ENCODE peak calls at places on chromosomes 12 and 14, in nine cellular contexts. J is ovary, F is AG04450, O is OCI-LY7, N is nephron progenitor cell, Y is NB4, K is MM.1S, S is AG10803, Z is WTC11. D is an unnamed sample.

GRCh38 chr14:53630336-53630735 is 326.3 kb downstream of the BMP4 start:
- DNase-seq in J (no peak), F (no peak), O (no peak), N (no peak), Y (no peak), K (no peak), S (no peak), Z (no peak), D (no peak)

GRCh38 chr14:104311358-104311757 is 173.0 kb downstream of the KIF26A start:
- DNase-seq in J (no peak), F (no peak), O (no peak), N (no peak), Y (no peak), K (no peak), S (no peak), Z (no peak), D (no peak)

GRCh38 chr14:90087433-90087832 is 25.6 kb downstream of the KCNK13 start:
- DNase-seq in J (no peak), F (peak), O (no peak), N (no peak), Y (peak), K (no peak), S (peak), Z (no peak), D (no peak)

GRCh38 chr14:65170768-65171251 is 68.5 kb upstream of the MAX start:
- DNase-seq in J (no peak), F (peak), O (peak), N (peak), Y (peak), K (no peak), S (peak), Z (peak), D (peak)

GRCh38 chr14:28773176-28773575 is 6.6 kb downstream of the FOXG1 start:
- DNase-seq in J (no peak), F (no peak), O (no peak), N (no peak), Y (no peak), K (no peak), S (no peak), Z (no peak), D (no peak)

GRCh38 chr14:24418492-24418873 is 11.0 kb downstream of the CBLN3 start:
- DNase-seq in J (no peak), F (no peak), O (no peak), N (no peak), Y (no peak), K (no peak), S (peak), Z (no peak), D (no peak)

GRCh38 chr12:33115716-33116115 is 219.1 kb upstream of the PKP2 start:
- DNase-seq in J (no peak), F (no peak), O (no peak), N (no peak), Y (no peak), K (no peak), S (no peak), Z (no peak), D (no peak)

GRCh38 chr14:38016497-38016896 is 191.2 kb upstream of the SSTR1 start:
- DNase-seq in J (no peak), F (no peak), O (peak), N (no peak), Y (peak), K (no peak), S (no peak), Z (no peak), D (no peak)

GRCh38 chr12:67681145-67681778 is 32.7 kb downstream of the DYRK2 start:
- DNase-seq in J (no peak), F (peak), O (no peak), N (no peak), Y (no peak), K (no peak), S (peak), Z (no peak), D (no peak)

GRCh38 chr12:117214797-117215196 is 24.5 kb upstream of the FBXO21 start:
- DNase-seq in J (no peak), F (no peak), O (no peak), N (no peak), Y (no peak), K (no peak), S (no peak), Z (no peak), D (no peak)

GRCh38 chr12:89138048-89138852 is 214.1 kb downstream of the DUSP6 start:
- DNase-seq in J (no peak), F (no peak), O (no peak), N (no peak), Y (no peak), K (no peak), S (peak), Z (no peak), D (no peak)

GRCh38 chr14:75361751-75362433 is 65.9 kb upstream of the JDP2 start:
- DNase-seq in J (peak), F (no peak), O (no peak), N (no peak), Y (no peak), K (no peak), S (peak), Z (no peak), D (no peak)

GRCh38 chr14:61754627-61755381 is 7.4 kb upstream of the SNAPC1 start:
- DNase-seq in J (no peak), F (no peak), O (no peak), N (no peak), Y (no peak), K (no peak), S (peak), Z (no peak), D (no peak)

GRCh38 chr12:84912191-84913142 is at the start of gene SLC6A15:
- DNase-seq in J (peak), F (no peak), O (no peak), N (peak), Y (no peak), K (peak), S (peak), Z (peak), D (peak)

DNA sequence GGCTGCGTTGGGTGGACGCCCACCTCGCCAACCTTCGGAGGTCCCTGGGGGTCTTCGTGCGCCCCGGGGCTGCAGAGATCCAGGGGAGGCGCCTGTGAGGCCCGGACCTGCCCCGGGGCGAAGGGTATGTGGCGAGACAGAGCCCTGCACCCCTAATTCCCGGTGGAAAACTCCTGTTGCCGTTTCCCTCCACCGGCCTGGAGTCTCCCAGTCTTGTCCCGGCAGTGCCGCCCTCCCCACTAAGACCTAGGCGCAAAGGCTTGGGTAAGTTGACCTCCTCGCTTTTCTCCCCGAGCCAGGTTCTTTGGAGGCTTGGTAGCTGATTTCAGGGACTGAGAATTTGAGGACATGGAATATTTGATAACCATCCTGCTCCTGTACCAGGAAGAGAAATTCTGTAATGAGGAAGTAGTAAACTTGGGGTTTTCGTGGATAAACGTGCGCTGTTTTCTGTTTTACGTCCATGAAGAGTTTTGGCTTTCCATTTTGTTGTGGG is 530 bp downstream of the APAF1 start:
- DNase-seq in J (no peak), F (no peak), O (peak), N (no peak), Y (peak), K (no peak), S (no peak), Z (peak), D (peak)
- TF ChIP-seq CTCF in J (no peak), F (no peak), O (no peak), N (no peak), Y (no peak), K (no peak), S (no peak), Z (no peak), D (no peak)

DNA sequence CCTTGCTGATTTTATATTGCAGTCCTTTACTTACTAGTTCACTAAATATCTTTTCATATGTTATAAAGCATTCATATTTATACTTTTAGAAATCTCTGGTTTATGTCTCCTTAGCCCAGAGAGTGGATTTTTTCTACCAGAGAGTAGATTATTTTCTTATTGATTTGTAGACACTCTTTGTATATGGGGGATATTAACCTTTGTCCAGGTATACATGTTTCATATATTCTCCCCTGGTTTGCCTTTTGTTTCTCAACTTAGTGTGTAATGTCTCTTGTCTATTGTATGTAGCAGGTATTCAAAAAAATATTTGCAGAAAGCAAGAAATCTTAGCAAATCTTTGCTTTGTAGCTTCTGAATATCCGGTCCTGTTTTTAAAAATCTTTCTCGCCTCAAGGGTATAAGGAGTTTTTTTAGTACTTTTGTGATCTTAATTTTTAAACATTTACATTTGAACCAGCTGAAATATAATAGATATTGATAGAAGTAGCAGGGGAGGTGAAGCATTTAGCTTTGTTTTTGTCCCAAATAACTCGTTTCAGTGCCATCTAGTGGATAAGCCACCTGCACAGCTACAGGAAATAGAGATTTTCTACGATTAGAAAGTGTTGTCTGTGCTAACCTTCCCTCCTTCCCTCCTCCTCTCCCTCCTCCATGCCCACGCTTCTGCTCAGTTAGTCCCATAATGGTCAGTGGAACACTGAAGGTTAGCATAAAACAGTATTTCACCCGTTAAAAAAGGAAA is 97.0 kb downstream of the PHETA1 start:
- DNase-seq in J (no peak), F (no peak), O (peak), N (no peak), Y (peak), K (no peak), S (no peak), Z (no peak), D (no peak)
- TF ChIP-seq CTCF in J (no peak), F (peak), O (peak), N (no peak), Y (peak), K (peak), S (peak), Z (no peak), D (peak)

GRCh38 chr12:101919447-101919846 is 42.1 kb downstream of the DRAM1 start:
- DNase-seq in J (no peak), F (no peak), O (no peak), N (no peak), Y (no peak), K (no peak), S (no peak), Z (no peak), D (no peak)
- TF ChIP-seq CTCF in J (no peak), F (no peak), O (no peak), N (no peak), Y (no peak), K (no peak), S (no peak), Z (no peak), D (no peak)

GRCh38 chr12:24039113-24039525 is 89.6 kb upstream of the SOX5 start:
- DNase-seq in J (no peak), F (peak), O (no peak), N (no peak), Y (no peak), K (no peak), S (peak), Z (no peak), D (no peak)
- TF ChIP-seq CTCF in J (no peak), F (no peak), O (no peak), N (no peak), Y (no peak), K (no peak), S (no peak), Z (no peak), D (no peak)

DNA sequence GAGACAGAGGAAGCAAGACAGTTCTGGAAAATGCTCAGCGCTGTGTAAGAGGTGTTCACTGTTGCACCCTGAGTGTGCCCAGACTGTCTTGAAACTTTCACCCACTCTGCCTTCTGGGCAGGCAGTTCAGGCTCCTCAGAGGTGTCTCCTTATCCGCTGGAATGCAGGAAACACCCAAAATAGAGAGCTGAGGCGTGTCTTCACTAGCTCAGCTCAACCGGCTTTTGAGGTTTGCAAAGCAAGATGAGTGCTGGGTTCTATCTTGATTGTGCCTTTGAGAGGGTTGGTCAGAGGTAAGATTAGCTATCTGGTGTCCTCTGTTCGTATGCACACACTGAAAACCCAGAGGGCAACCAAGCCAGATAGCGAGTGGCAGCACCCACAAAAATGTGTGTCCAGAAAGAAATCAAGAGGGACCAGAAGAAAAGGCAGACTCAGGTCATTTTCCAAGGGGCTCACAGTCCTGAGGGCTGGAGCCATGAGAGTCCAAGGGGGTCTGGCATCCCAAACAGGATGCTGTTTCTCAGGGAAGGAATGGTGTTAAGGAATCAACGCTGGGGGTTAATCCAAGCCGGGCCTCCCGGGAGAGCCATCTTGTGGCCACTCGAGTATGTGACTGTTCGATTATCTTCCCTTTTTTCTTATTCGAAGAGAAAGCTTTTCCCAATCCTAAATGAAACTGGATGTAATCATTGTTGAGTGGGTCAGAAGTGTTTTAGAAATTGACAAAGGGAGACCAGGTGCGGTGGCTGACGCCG is 47.1 kb downstream of the TBX3 start:
- DNase-seq in J (no peak), F (no peak), O (no peak), N (no peak), Y (peak), K (no peak), S (peak), Z (peak), D (no peak)
- TF ChIP-seq CTCF in J (no peak), F (peak), O (peak), N (peak), Y (peak), K (no peak), S (peak), Z (no peak), D (no peak)

GRCh38 chr14:100663528-100664052 is 63.1 kb upstream of the DLK1 start:
- DNase-seq in J (no peak), F (no peak), O (no peak), N (no peak), Y (no peak), K (no peak), S (no peak), Z (no peak), D (no peak)
- TF ChIP-seq CTCF in J (no peak), F (no peak), O (peak), N (no peak), Y (no peak), K (no peak), S (no peak), Z (no peak), D (no peak)

GRCh38 chr12:22116376-22116775 is 70.4 kb downstream of the CMAS start:
- DNase-seq in J (no peak), F (no peak), O (no peak), N (no peak), Y (no peak), K (no peak), S (no peak), Z (no peak), D (no peak)

GRCh38 chr12:22118206-22118605 is 72.2 kb downstream of the CMAS start:
- DNase-seq in J (no peak), F (no peak), O (no peak), N (no peak), Y (no peak), K (no peak), S (no peak), Z (no peak), D (no peak)

GRCh38 chr12:22124987-22125386 is 79.0 kb downstream of the CMAS start:
- DNase-seq in J (no peak), F (no peak), O (no peak), N (no peak), Y (no peak), K (no peak), S (no peak), Z (no peak), D (no peak)

GRCh38 chr12:22117551-22117950 is 71.5 kb downstream of the CMAS start:
- DNase-seq in J (no peak), F (no peak), O (no peak), N (no peak), Y (no peak), K (no peak), S (no peak), Z (no peak), D (no peak)

GRCh38 chr12:22121224-22121623 is 75.2 kb downstream of the CMAS start:
- DNase-seq in J (no peak), F (no peak), O (peak), N (no peak), Y (peak), K (peak), S (no peak), Z (peak), D (no peak)
- TF ChIP-seq CTCF in J (no peak), F (peak), O (peak), N (no peak), Y (peak), K (peak), S (peak), Z (peak), D (peak)

GRCh38 chr12:105451798-105452197 is 121.3 kb downstream of the C12orf75 start:
- DNase-seq in J (no peak), F (no peak), O (no peak), N (no peak), Y (no peak), K (no peak), S (no peak), Z (no peak), D (no peak)

GRCh38 chr12:105454688-105455087 is 124.2 kb downstream of the C12orf75 start:
- DNase-seq in J (no peak), F (no peak), O (no peak), N (no peak), Y (no peak), K (no peak), S (no peak), Z (no peak), D (no peak)

GRCh38 chr12:105453306-105453705 is 122.8 kb downstream of the C12orf75 start:
- DNase-seq in J (no peak), F (no peak), O (no peak), N (no peak), Y (no peak), K (no peak), S (peak), Z (no peak), D (no peak)

GRCh38 chr12:105457026-105457425 is 126.5 kb downstream of the C12orf75 start:
- DNase-seq in J (no peak), F (no peak), O (no peak), N (no peak), Y (no peak), K (no peak), S (no peak), Z (no peak), D (no peak)

DNA sequence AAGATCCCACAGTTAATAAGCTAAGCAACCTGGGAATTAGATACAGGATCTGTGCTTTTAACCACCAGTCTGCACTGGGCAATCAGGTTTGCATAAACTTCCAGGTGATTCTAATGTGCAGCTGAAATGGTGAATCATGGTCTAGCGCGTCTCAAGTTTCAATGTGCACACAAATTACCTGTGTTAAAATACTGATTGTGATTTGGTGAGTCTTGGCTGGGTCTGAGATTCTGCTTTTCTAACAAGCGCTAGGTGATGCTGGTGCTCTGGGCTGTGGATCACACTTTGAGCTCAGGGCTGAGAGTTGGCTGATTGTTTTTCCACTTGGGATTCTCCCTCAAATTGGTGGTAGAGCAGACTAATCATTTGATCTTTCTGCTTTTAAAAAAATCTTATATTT is 124.8 kb downstream of the C12orf75 start:
- DNase-seq in J (no peak), F (no peak), O (no peak), N (no peak), Y (no peak), K (no peak), S (no peak), Z (no peak), D (no peak)
- TF ChIP-seq CTCF in J (no peak), F (no peak), O (no peak), N (no peak), Y (no peak), K (no peak), S (no peak), Z (no peak), D (no peak)

GRCh38 chr14:87001333-87001732 is 991.6 kb downstream of the GALC start:
- DNase-seq in J (no peak), F (no peak), O (no peak), N (no peak), Y (no peak), K (no peak), S (no peak), Z (no peak), D (no peak)

GRCh38 chr14:87005336-87005735 is 987.6 kb downstream of the GALC start:
- DNase-seq in J (no peak), F (no peak), O (no peak), N (no peak), Y (no peak), K (no peak), S (peak), Z (no peak), D (no peak)

GRCh38 chr14:87000071-87000470 is 992.9 kb downstream of the GALC start:
- DNase-seq in J (no peak), F (no peak), O (no peak), N (no peak), Y (no peak), K (no peak), S (no peak), Z (no peak), D (no peak)

GRCh38 chr14:86999076-86999475 is 993.9 kb downstream of the GALC start:
- DNase-seq in J (no peak), F (no peak), O (no peak), N (no peak), Y (no peak), K (no peak), S (peak), Z (no peak), D (no peak)

GRCh38 chr14:87002831-87003230 is 990.2 kb downstream of the GALC start:
- DNase-seq in J (no peak), F (no peak), O (no peak), N (no peak), Y (no peak), K (no peak), S (peak), Z (no peak), D (no peak)
- TF ChIP-seq CTCF in J (no peak), F (peak), O (no peak), N (no peak), Y (no peak), K (no peak), S (peak), Z (no peak), D (no peak)

D was measured in GM13977.